ENCODE peak calls at places on chromosomes 3 and 15, in five cellular contexts. One of them, this sample, is unnamed.

GRCh38 chr3:112643621-112644236 is 2.8 kb upstream of the CCDC80 start:
- DNase-seq in CD8-positive, alpha-beta memory T cell: no peak
- DNase-seq in GM23338: peak
- DNase-seq in kidney: no peak
- DNase-seq in lower leg skin: no peak
- DNase-seq in this sample: no peak

GRCh38 chr3:50639055-50639494 is 22.1 kb downstream of the MAPKAPK3 start:
- DNase-seq in GM23338: no peak
- DNase-seq in CD8-positive, alpha-beta memory T cell: no peak
- DNase-seq in kidney: no peak
- DNase-seq in lower leg skin: no peak
- DNase-seq in this sample: peak

GRCh38 chr3:115927210-115927609 is 303.9 kb downstream of the GAP43 start:
- DNase-seq in lower leg skin: no peak
- DNase-seq in CD8-positive, alpha-beta memory T cell: no peak
- DNase-seq in GM23338: no peak
- DNase-seq in kidney: no peak
- DNase-seq in this sample: no peak

GRCh38 chr3:129794319-129795201 is 99.0 kb downstream of the TMCC1 start:
- DNase-seq in CD8-positive, alpha-beta memory T cell: no peak
- DNase-seq in lower leg skin: peak
- DNase-seq in GM23338: peak
- DNase-seq in kidney: peak
- DNase-seq in this sample: no peak

GRCh38 chr3:39427506-39427905 is 21.0 kb downstream of the RPSA start:
- DNase-seq in CD8-positive, alpha-beta memory T cell: no peak
- DNase-seq in lower leg skin: no peak
- DNase-seq in GM23338: no peak
- DNase-seq in kidney: no peak
- DNase-seq in this sample: no peak

GRCh38 chr3:117874904-117875874 is 1159.5 kb downstream of the IGSF11 start:
- DNase-seq in lower leg skin: no peak
- DNase-seq in CD8-positive, alpha-beta memory T cell: no peak
- DNase-seq in GM23338: no peak
- DNase-seq in kidney: no peak
- DNase-seq in this sample: no peak

GRCh38 chr15:37136666-37137065 is 36.3 kb upstream of the MEIS2 start:
- DNase-seq in CD8-positive, alpha-beta memory T cell: no peak
- DNase-seq in kidney: no peak
- DNase-seq in GM23338: no peak
- DNase-seq in lower leg skin: no peak
- DNase-seq in this sample: no peak

GRCh38 chr15:70892912-70893560 is 410 bp downstream of the LRRC49 start:
- DNase-seq in kidney: no peak
- DNase-seq in GM23338: no peak
- DNase-seq in lower leg skin: no peak
- DNase-seq in CD8-positive, alpha-beta memory T cell: no peak
- DNase-seq in this sample: no peak

GRCh38 chr15:86595741-86596140 is 516.1 kb downstream of the AGBL1 start:
- DNase-seq in lower leg skin: no peak
- DNase-seq in GM23338: no peak
- DNase-seq in CD8-positive, alpha-beta memory T cell: no peak
- DNase-seq in kidney: no peak
- DNase-seq in this sample: no peak

GRCh38 chr3:38556640-38557358 is 60.7 kb downstream of the EXOG start:
- DNase-seq in GM23338: no peak
- DNase-seq in lower leg skin: no peak
- DNase-seq in kidney: peak
- DNase-seq in CD8-positive, alpha-beta memory T cell: no peak
- DNase-seq in this sample: no peak

GRCh38 chr3:11060500-11061251 is 68.1 kb downstream of the SLC6A1 start:
- DNase-seq in GM23338: peak
- DNase-seq in kidney: peak
- DNase-seq in lower leg skin: peak
- DNase-seq in CD8-positive, alpha-beta memory T cell: no peak
- DNase-seq in this sample: peak

GRCh38 chr3:129961142-129961541 is 13.4 kb upstream of the TRH start:
- DNase-seq in kidney: no peak
- DNase-seq in lower leg skin: no peak
- DNase-seq in CD8-positive, alpha-beta memory T cell: no peak
- DNase-seq in GM23338: peak
- DNase-seq in this sample: no peak

GRCh38 chr3:119768668-119769393 is 13.1 kb upstream of the NR1I2 start:
- DNase-seq in lower leg skin: no peak
- DNase-seq in GM23338: no peak
- DNase-seq in CD8-positive, alpha-beta memory T cell: no peak
- DNase-seq in kidney: no peak
- DNase-seq in this sample: no peak

GRCh38 chr3:160754855-160755747 is 930 bp upstream of the PPM1L start:
- DNase-seq in GM23338: peak
- DNase-seq in CD8-positive, alpha-beta memory T cell: peak
- DNase-seq in kidney: peak
- DNase-seq in lower leg skin: peak
- DNase-seq in this sample: peak

GRCh38 chr3:160755776-160756304 is at the start of gene PPM1L:
- DNase-seq in CD8-positive, alpha-beta memory T cell: peak
- DNase-seq in GM23338: peak
- DNase-seq in kidney: peak
- DNase-seq in lower leg skin: peak
- DNase-seq in this sample: no peak

GRCh38 chr3:160756907-160757623 is 1.0 kb downstream of the PPM1L start:
- DNase-seq in kidney: peak
- DNase-seq in lower leg skin: peak
- DNase-seq in GM23338: peak
- DNase-seq in CD8-positive, alpha-beta memory T cell: no peak
- DNase-seq in this sample: no peak

GRCh38 chr3:160754371-160754854 is 1.6 kb upstream of the PPM1L start:
- DNase-seq in CD8-positive, alpha-beta memory T cell: peak
- DNase-seq in GM23338: peak
- DNase-seq in lower leg skin: peak
- DNase-seq in kidney: no peak
- DNase-seq in this sample: no peak

DNA sequence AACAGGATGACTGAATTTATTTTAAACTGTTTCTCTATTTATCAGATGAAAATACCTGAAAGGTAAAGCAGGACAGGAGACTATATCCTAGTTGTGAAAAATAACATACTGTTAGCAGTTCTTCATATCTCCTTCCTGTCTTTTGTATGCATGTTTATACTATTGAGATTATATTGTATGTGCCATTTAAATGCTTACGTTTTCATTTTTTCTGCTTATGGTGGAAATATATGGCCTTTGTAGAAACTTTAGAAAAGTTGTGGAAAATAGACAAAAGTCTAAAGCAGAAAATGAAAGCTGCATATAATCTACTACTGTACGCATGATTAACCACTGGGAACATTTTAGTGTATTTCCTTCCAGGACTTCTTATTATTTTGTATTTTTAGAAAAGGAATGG is 2.1 kb upstream of the PPM1L start:
- DNase-seq in kidney: no peak
- DNase-seq in GM23338: no peak
- DNase-seq in CD8-positive, alpha-beta memory T cell: no peak
- DNase-seq in lower leg skin: no peak
- DNase-seq in this sample: no peak
- H3K4me3 ChIP-seq in kidney: peak
- H3K4me3 ChIP-seq in GM23338: peak
- H3K4me3 ChIP-seq in CD8-positive, alpha-beta memory T cell: peak
- H3K4me3 ChIP-seq in lower leg skin: peak
- H3K4me3 ChIP-seq in this sample: peak

DNA sequence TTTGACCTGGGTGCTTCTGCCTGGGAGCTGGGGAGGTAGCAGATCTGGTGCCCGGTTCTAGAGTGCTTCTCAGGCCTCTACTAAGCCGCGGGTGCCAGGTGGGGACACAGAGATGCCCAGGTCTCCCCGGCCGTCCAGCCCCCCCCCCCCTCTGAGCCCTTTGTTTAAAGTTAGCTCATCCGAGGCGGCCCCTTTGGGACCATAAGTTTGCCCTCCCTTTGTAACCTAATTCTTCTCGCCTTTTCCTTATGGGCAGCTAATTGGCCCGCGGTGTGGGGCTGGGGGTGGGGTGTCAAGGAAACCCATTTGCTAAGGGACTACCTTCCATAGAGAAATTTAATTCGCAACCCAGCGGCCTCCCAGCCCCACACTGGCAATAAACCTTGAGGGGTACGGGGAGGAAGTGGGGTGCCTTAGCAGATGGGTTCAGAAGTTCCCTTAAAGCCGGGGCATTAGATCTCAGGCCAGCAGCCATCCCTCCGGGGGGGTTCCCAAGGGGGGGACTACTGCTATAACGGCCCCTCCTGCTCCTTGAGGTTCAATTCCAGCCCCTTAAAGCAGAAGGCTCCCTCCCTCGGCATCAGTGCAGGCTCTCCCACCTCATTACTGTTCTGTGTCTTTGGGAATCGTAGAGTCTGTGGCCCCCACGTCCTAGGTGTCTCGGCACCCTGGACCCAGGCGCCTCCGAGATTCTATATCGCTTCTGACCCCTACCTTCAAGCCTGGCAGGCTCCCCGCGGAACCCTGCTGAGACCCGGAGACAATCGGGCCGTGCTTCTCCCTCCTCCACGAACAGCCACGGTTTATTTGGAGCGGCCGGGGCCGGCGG is 1.7 kb downstream of the GATA2 start:
- DNase-seq in kidney: peak
- DNase-seq in CD8-positive, alpha-beta memory T cell: no peak
- DNase-seq in GM23338: no peak
- DNase-seq in lower leg skin: no peak
- DNase-seq in this sample: no peak
- H3K4me3 ChIP-seq in kidney: peak
- H3K4me3 ChIP-seq in CD8-positive, alpha-beta memory T cell: peak
- H3K4me3 ChIP-seq in GM23338: peak
- H3K4me3 ChIP-seq in lower leg skin: no peak
- H3K4me3 ChIP-seq in this sample: no peak

DNA sequence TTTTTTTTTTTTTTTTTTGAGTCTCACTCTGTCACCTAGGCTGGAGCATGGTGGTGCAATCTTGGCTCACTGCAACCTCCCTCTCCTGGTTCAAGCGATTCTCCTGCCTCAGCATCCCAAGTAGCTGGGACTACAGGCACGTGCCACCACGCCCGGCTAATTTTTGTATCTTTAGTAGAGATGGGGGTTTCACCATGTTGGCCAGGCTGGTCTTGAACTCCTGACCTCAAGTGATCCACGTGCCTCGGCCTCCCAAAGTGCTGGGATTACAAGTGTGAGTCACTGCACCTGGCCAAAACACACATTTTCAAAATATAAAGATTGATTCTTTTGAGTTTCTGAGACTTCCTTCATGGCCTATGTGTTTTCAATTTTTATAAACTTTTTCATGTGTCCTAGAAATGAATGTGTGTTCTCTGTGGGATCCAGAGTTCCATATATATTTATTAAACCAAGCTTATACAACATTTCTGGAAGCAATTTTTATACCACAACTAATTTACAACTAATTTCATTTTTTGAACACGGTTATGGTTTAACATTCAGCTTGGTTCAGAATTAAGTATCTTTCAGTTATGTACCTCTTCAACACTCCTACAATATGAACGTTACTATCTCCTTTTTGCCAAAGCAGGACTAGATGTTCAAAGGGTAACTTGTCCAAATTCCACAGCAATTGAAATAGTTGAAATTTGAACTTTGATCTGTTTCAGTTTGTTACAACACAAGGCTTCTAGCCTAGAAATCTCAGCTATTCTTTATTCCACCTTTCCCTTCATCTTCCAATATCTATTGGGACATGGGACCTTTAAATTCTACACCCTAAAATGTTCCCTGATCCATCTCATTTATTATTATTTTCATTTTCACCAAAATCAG is 1.5 kb downstream of the ACAD11 start:
- DNase-seq in GM23338: no peak
- DNase-seq in CD8-positive, alpha-beta memory T cell: no peak
- DNase-seq in lower leg skin: no peak
- DNase-seq in kidney: no peak
- DNase-seq in this sample: no peak
- H3K4me3 ChIP-seq in GM23338: peak
- H3K4me3 ChIP-seq in CD8-positive, alpha-beta memory T cell: no peak
- H3K4me3 ChIP-seq in lower leg skin: no peak
- H3K4me3 ChIP-seq in kidney: peak
- H3K4me3 ChIP-seq in this sample: peak

DNA sequence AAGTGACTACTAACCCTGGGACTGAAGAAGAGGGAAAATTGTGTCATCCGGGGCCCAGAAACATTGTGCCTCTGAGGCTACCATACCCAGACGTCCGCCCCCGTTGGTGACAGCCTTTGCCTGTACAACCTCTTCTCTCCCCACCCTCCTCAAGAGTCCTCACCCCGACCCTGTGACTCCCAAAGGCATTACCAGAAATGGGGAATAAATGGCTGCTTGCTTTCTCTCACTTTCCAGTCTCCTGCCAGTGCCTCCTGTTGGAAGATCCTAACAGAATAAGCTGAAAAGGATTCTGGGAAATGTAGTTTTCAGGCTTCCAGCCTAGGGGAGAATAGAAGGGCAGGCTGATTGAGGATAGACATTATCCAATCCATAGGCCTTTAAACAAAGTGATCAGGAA is 30.8 kb upstream of the SLC25A36 start:
- DNase-seq in CD8-positive, alpha-beta memory T cell: no peak
- DNase-seq in kidney: no peak
- DNase-seq in lower leg skin: no peak
- DNase-seq in GM23338: peak
- DNase-seq in this sample: no peak
- H3K4me3 ChIP-seq in CD8-positive, alpha-beta memory T cell: no peak
- H3K4me3 ChIP-seq in kidney: peak
- H3K4me3 ChIP-seq in lower leg skin: no peak
- H3K4me3 ChIP-seq in GM23338: peak
- H3K4me3 ChIP-seq in this sample: peak

GRCh38 chr3:30527720-30528119 is 78.7 kb upstream of the TGFBR2 start:
- DNase-seq in CD8-positive, alpha-beta memory T cell: no peak
- DNase-seq in kidney: no peak
- DNase-seq in lower leg skin: no peak
- DNase-seq in GM23338: no peak
- DNase-seq in this sample: no peak
- H3K4me3 ChIP-seq in CD8-positive, alpha-beta memory T cell: no peak
- H3K4me3 ChIP-seq in kidney: no peak
- H3K4me3 ChIP-seq in lower leg skin: no peak
- H3K4me3 ChIP-seq in GM23338: no peak
- H3K4me3 ChIP-seq in this sample: no peak

This sample was measured in skeletal muscle cell.